ENCODE peak calls at places on chromosomes 12 and 14, in nine cellular contexts. One of them, this sample, is unnamed.

GRCh38 chr12:115394498-115395220 is 710.7 kb upstream of the TBX3 start:
- DNase-seq in stomach: no peak
- DNase-seq in fibroblast of pulmonary artery: no peak
- DNase-seq in neuronal stem cell: no peak
- DNase-seq in IMR-90: peak
- DNase-seq in foreskin fibroblast: no peak
- DNase-seq in uterus: no peak
- DNase-seq in A549: peak
- DNase-seq in pancreas: no peak
- DNase-seq in this sample: no peak

GRCh38 chr14:100775351-100775830 is 48.7 kb downstream of the DLK1 start:
- DNase-seq in neuronal stem cell: no peak
- DNase-seq in IMR-90: no peak
- DNase-seq in pancreas: no peak
- DNase-seq in foreskin fibroblast: no peak
- DNase-seq in stomach: no peak
- DNase-seq in fibroblast of pulmonary artery: no peak
- DNase-seq in uterus: no peak
- DNase-seq in A549: no peak
- DNase-seq in this sample: no peak

GRCh38 chr12:99063182-99063581 is 418.1 kb downstream of the APAF1 start:
- DNase-seq in uterus: no peak
- DNase-seq in stomach: no peak
- DNase-seq in fibroblast of pulmonary artery: no peak
- DNase-seq in A549: no peak
- DNase-seq in foreskin fibroblast: no peak
- DNase-seq in neuronal stem cell: no peak
- DNase-seq in IMR-90: no peak
- DNase-seq in pancreas: no peak
- DNase-seq in this sample: no peak

GRCh38 chr14:23183479-23183878 is at the start of gene SLC7A8:
- DNase-seq in uterus: peak
- DNase-seq in stomach: peak
- DNase-seq in fibroblast of pulmonary artery: peak
- DNase-seq in A549: no peak
- DNase-seq in pancreas: peak
- DNase-seq in neuronal stem cell: no peak
- DNase-seq in IMR-90: no peak
- DNase-seq in foreskin fibroblast: no peak
- DNase-seq in this sample: peak

GRCh38 chr12:12333980-12334709 is 15.9 kb downstream of the MANSC1 start:
- DNase-seq in pancreas: no peak
- DNase-seq in fibroblast of pulmonary artery: peak
- DNase-seq in foreskin fibroblast: no peak
- DNase-seq in neuronal stem cell: no peak
- DNase-seq in IMR-90: peak
- DNase-seq in uterus: peak
- DNase-seq in stomach: peak
- DNase-seq in A549: peak
- DNase-seq in this sample: peak

GRCh38 chr12:88953029-88953586 is 372.8 kb upstream of the KITLG start:
- DNase-seq in fibroblast of pulmonary artery: no peak
- DNase-seq in stomach: no peak
- DNase-seq in foreskin fibroblast: no peak
- DNase-seq in uterus: no peak
- DNase-seq in neuronal stem cell: no peak
- DNase-seq in A549: no peak
- DNase-seq in pancreas: no peak
- DNase-seq in IMR-90: no peak
- DNase-seq in this sample: no peak

GRCh38 chr12:50390284-50390683 is 6.1 kb downstream of the FAM186A start:
- DNase-seq in IMR-90: peak
- DNase-seq in pancreas: no peak
- DNase-seq in stomach: no peak
- DNase-seq in A549: peak
- DNase-seq in uterus: no peak
- DNase-seq in fibroblast of pulmonary artery: peak
- DNase-seq in foreskin fibroblast: peak
- DNase-seq in neuronal stem cell: no peak
- DNase-seq in this sample: peak

GRCh38 chr12:92156139-92156538 is 10.5 kb upstream of the BTG1 start:
- DNase-seq in neuronal stem cell: no peak
- DNase-seq in A549: no peak
- DNase-seq in IMR-90: no peak
- DNase-seq in pancreas: no peak
- DNase-seq in uterus: no peak
- DNase-seq in foreskin fibroblast: no peak
- DNase-seq in stomach: no peak
- DNase-seq in fibroblast of pulmonary artery: no peak
- DNase-seq in this sample: no peak

GRCh38 chr12:12791756-12792346 is 6.4 kb downstream of the APOLD1 start:
- DNase-seq in fibroblast of pulmonary artery: no peak
- DNase-seq in IMR-90: peak
- DNase-seq in A549: peak
- DNase-seq in foreskin fibroblast: no peak
- DNase-seq in neuronal stem cell: no peak
- DNase-seq in pancreas: no peak
- DNase-seq in stomach: no peak
- DNase-seq in uterus: peak
- DNase-seq in this sample: peak

GRCh38 chr12:112905451-112906089 is 1.2 kb upstream of the OAS1 start:
- DNase-seq in stomach: no peak
- DNase-seq in foreskin fibroblast: no peak
- DNase-seq in IMR-90: no peak
- DNase-seq in fibroblast of pulmonary artery: no peak
- DNase-seq in pancreas: no peak
- DNase-seq in uterus: no peak
- DNase-seq in A549: no peak
- DNase-seq in neuronal stem cell: no peak
- DNase-seq in this sample: no peak

GRCh38 chr14:97713023-97713422 is 915.8 kb downstream of the VRK1 start:
- DNase-seq in pancreas: no peak
- DNase-seq in A549: peak
- DNase-seq in neuronal stem cell: no peak
- DNase-seq in IMR-90: no peak
- DNase-seq in stomach: no peak
- DNase-seq in fibroblast of pulmonary artery: peak
- DNase-seq in uterus: no peak
- DNase-seq in foreskin fibroblast: peak
- DNase-seq in this sample: peak

GRCh38 chr12:62808166-62808879 is 126.6 kb downstream of the PPM1H start:
- DNase-seq in stomach: no peak
- DNase-seq in neuronal stem cell: no peak
- DNase-seq in fibroblast of pulmonary artery: no peak
- DNase-seq in pancreas: no peak
- DNase-seq in IMR-90: no peak
- DNase-seq in A549: no peak
- DNase-seq in foreskin fibroblast: no peak
- DNase-seq in uterus: no peak
- DNase-seq in this sample: no peak

GRCh38 chr12:54479421-54479820 is 6.0 kb upstream of the GTSF1 start:
- DNase-seq in fibroblast of pulmonary artery: peak
- DNase-seq in A549: no peak
- DNase-seq in uterus: no peak
- DNase-seq in stomach: no peak
- DNase-seq in foreskin fibroblast: peak
- DNase-seq in pancreas: no peak
- DNase-seq in neuronal stem cell: no peak
- DNase-seq in IMR-90: peak
- DNase-seq in this sample: peak

GRCh38 chr12:75722714-75723200 is 211.3 kb upstream of the KRR1 start:
- DNase-seq in A549: peak
- DNase-seq in pancreas: peak
- DNase-seq in uterus: peak
- DNase-seq in fibroblast of pulmonary artery: peak
- DNase-seq in stomach: no peak
- DNase-seq in neuronal stem cell: no peak
- DNase-seq in IMR-90: peak
- DNase-seq in foreskin fibroblast: peak
- DNase-seq in this sample: peak

GRCh38 chr12:13976880-13977279 is 4.5 kb downstream of the GRIN2B start:
- DNase-seq in pancreas: no peak
- DNase-seq in IMR-90: no peak
- DNase-seq in fibroblast of pulmonary artery: no peak
- DNase-seq in foreskin fibroblast: no peak
- DNase-seq in A549: no peak
- DNase-seq in uterus: no peak
- DNase-seq in stomach: no peak
- DNase-seq in neuronal stem cell: no peak
- DNase-seq in this sample: no peak

GRCh38 chr12:13980548-13981295 is 680 bp downstream of the GRIN2B start:
- DNase-seq in foreskin fibroblast: no peak
- DNase-seq in neuronal stem cell: no peak
- DNase-seq in A549: peak
- DNase-seq in stomach: no peak
- DNase-seq in IMR-90: no peak
- DNase-seq in pancreas: no peak
- DNase-seq in fibroblast of pulmonary artery: no peak
- DNase-seq in uterus: no peak
- DNase-seq in this sample: no peak

GRCh38 chr12:13981296-13981962 is at the start of gene GRIN2B:
- DNase-seq in fibroblast of pulmonary artery: no peak
- DNase-seq in stomach: no peak
- DNase-seq in A549: peak
- DNase-seq in IMR-90: no peak
- DNase-seq in neuronal stem cell: no peak
- DNase-seq in uterus: no peak
- DNase-seq in pancreas: no peak
- DNase-seq in foreskin fibroblast: no peak
- DNase-seq in this sample: no peak

GRCh38 chr12:13986031-13986430 is 4.6 kb upstream of the GRIN2B start:
- DNase-seq in IMR-90: no peak
- DNase-seq in A549: no peak
- DNase-seq in fibroblast of pulmonary artery: no peak
- DNase-seq in neuronal stem cell: no peak
- DNase-seq in foreskin fibroblast: no peak
- DNase-seq in stomach: no peak
- DNase-seq in pancreas: no peak
- DNase-seq in uterus: no peak
- DNase-seq in this sample: no peak

GRCh38 chr12:13982010-13982409 is 608 bp upstream of the GRIN2B start:
- DNase-seq in foreskin fibroblast: no peak
- DNase-seq in fibroblast of pulmonary artery: no peak
- DNase-seq in neuronal stem cell: peak
- DNase-seq in uterus: no peak
- DNase-seq in A549: peak
- DNase-seq in IMR-90: no peak
- DNase-seq in stomach: no peak
- DNase-seq in pancreas: no peak
- DNase-seq in this sample: no peak
- H3K4me3 ChIP-seq in foreskin fibroblast: no peak
- H3K4me3 ChIP-seq in fibroblast of pulmonary artery: no peak
- H3K4me3 ChIP-seq in neuronal stem cell: peak
- H3K4me3 ChIP-seq in uterus: no peak
- H3K4me3 ChIP-seq in A549: peak
- H3K4me3 ChIP-seq in IMR-90: no peak
- H3K4me3 ChIP-seq in stomach: peak
- H3K4me3 ChIP-seq in pancreas: no peak
- H3K4me3 ChIP-seq in this sample: no peak

GRCh38 chr12:107864235-107864634 is 89.7 kb downstream of the ASCL4 start:
- DNase-seq in A549: no peak
- DNase-seq in stomach: no peak
- DNase-seq in foreskin fibroblast: no peak
- DNase-seq in pancreas: no peak
- DNase-seq in IMR-90: no peak
- DNase-seq in uterus: no peak
- DNase-seq in neuronal stem cell: no peak
- DNase-seq in fibroblast of pulmonary artery: no peak
- DNase-seq in this sample: no peak
- H3K4me3 ChIP-seq in A549: no peak
- H3K4me3 ChIP-seq in stomach: peak
- H3K4me3 ChIP-seq in foreskin fibroblast: no peak
- H3K4me3 ChIP-seq in pancreas: no peak
- H3K4me3 ChIP-seq in IMR-90: no peak
- H3K4me3 ChIP-seq in uterus: no peak
- H3K4me3 ChIP-seq in neuronal stem cell: peak
- H3K4me3 ChIP-seq in fibroblast of pulmonary artery: no peak
- H3K4me3 ChIP-seq in this sample: no peak

GRCh38 chr12:1500095-1500801 is 94.1 kb downstream of the FBXL14 start:
- DNase-seq in fibroblast of pulmonary artery: peak
- DNase-seq in neuronal stem cell: no peak
- DNase-seq in IMR-90: peak
- DNase-seq in pancreas: no peak
- DNase-seq in foreskin fibroblast: peak
- DNase-seq in A549: peak
- DNase-seq in uterus: no peak
- DNase-seq in stomach: no peak
- DNase-seq in this sample: peak

GRCh38 chr12:1499351-1499750 is 95.0 kb downstream of the FBXL14 start:
- DNase-seq in stomach: no peak
- DNase-seq in fibroblast of pulmonary artery: no peak
- DNase-seq in uterus: no peak
- DNase-seq in pancreas: no peak
- DNase-seq in A549: no peak
- DNase-seq in IMR-90: no peak
- DNase-seq in foreskin fibroblast: no peak
- DNase-seq in neuronal stem cell: no peak
- DNase-seq in this sample: no peak

GRCh38 chr12:1497161-1497560 is 97.2 kb downstream of the FBXL14 start:
- DNase-seq in foreskin fibroblast: no peak
- DNase-seq in stomach: no peak
- DNase-seq in IMR-90: no peak
- DNase-seq in neuronal stem cell: no peak
- DNase-seq in pancreas: no peak
- DNase-seq in fibroblast of pulmonary artery: no peak
- DNase-seq in A549: no peak
- DNase-seq in uterus: no peak
- DNase-seq in this sample: no peak

GRCh38 chr12:1496162-1496925 is 98.0 kb downstream of the FBXL14 start:
- DNase-seq in stomach: peak
- DNase-seq in fibroblast of pulmonary artery: no peak
- DNase-seq in IMR-90: peak
- DNase-seq in foreskin fibroblast: no peak
- DNase-seq in neuronal stem cell: no peak
- DNase-seq in uterus: no peak
- DNase-seq in A549: no peak
- DNase-seq in pancreas: no peak
- DNase-seq in this sample: peak

GRCh38 chr12:1498199-1498740 is 96.1 kb downstream of the FBXL14 start:
- DNase-seq in stomach: no peak
- DNase-seq in foreskin fibroblast: no peak
- DNase-seq in neuronal stem cell: no peak
- DNase-seq in fibroblast of pulmonary artery: no peak
- DNase-seq in pancreas: no peak
- DNase-seq in IMR-90: no peak
- DNase-seq in uterus: no peak
- DNase-seq in A549: no peak
- DNase-seq in this sample: no peak
- H3K4me3 ChIP-seq in stomach: no peak
- H3K4me3 ChIP-seq in foreskin fibroblast: no peak
- H3K4me3 ChIP-seq in neuronal stem cell: no peak
- H3K4me3 ChIP-seq in fibroblast of pulmonary artery: no peak
- H3K4me3 ChIP-seq in pancreas: no peak
- H3K4me3 ChIP-seq in IMR-90: no peak
- H3K4me3 ChIP-seq in uterus: no peak
- H3K4me3 ChIP-seq in A549: no peak
- H3K4me3 ChIP-seq in this sample: no peak

GRCh38 chr12:1473418-1473817 is 121.0 kb downstream of the FBXL14 start:
- DNase-seq in foreskin fibroblast: no peak
- DNase-seq in uterus: no peak
- DNase-seq in neuronal stem cell: no peak
- DNase-seq in A549: no peak
- DNase-seq in fibroblast of pulmonary artery: no peak
- DNase-seq in stomach: no peak
- DNase-seq in pancreas: no peak
- DNase-seq in IMR-90: no peak
- DNase-seq in this sample: no peak
- H3K4me3 ChIP-seq in foreskin fibroblast: no peak
- H3K4me3 ChIP-seq in uterus: no peak
- H3K4me3 ChIP-seq in neuronal stem cell: no peak
- H3K4me3 ChIP-seq in A549: no peak
- H3K4me3 ChIP-seq in fibroblast of pulmonary artery: no peak
- H3K4me3 ChIP-seq in stomach: no peak
- H3K4me3 ChIP-seq in pancreas: no peak
- H3K4me3 ChIP-seq in IMR-90: no peak
- H3K4me3 ChIP-seq in this sample: no peak